ENCODE peak calls at places on chromosome 1, in six cellular contexts. O is small intestine, A is AG10803, N is G401, J is amniotic epithelial cell, Z is amniotic stem cell. R is an unnamed sample.

GRCh38 chr1:29893036-29893723 is 656.9 kb downstream of the PTPRU start:
- DNase-seq in Z (no peak), A (no peak), O (no peak), J (no peak), N (no peak), R (no peak)

GRCh38 chr1:97340951-97341350 is 579.9 kb downstream of the DPYD start:
- DNase-seq in N (no peak), Z (no peak), O (no peak), J (peak; percentile 89), A (peak; percentile 84), R (peak; percentile 59)

GRCh38 chr1:97499667-97500066 is 421.2 kb downstream of the DPYD start:
- DNase-seq in N (no peak), Z (no peak), A (no peak), O (no peak), J (peak; percentile 46), R (no peak)

GRCh38 chr1:24751833-24752232 is 6.6 kb downstream of the CLIC4 start:
- DNase-seq in Z (no peak), N (no peak), J (no peak), O (no peak), A (peak; percentile 34), R (no peak)

GRCh38 chr1:942864-943533 is 16.1 kb downstream of the NOC2L start:
- DNase-seq in N (no peak), Z (no peak), A (no peak), J (peak; percentile 77), O (no peak), R (no peak)

GRCh38 chr1:248881261-248881660 is 22.4 kb upstream of the ZNF692 start:
- DNase-seq in N (no peak), Z (no peak), J (no peak), O (no peak), A (no peak), R (no peak)

GRCh38 chr1:182604128-182604834 is at the start of gene RGS16:
- DNase-seq in A (peak; percentile 69), Z (peak; percentile 60), O (peak; percentile 91), J (peak; percentile 56), N (peak; percentile 85), R (peak; percentile 97)

GRCh38 chr1:100415217-100415778 is 63.0 kb downstream of the CDC14A start:
- DNase-seq in Z (no peak), J (no peak), N (no peak), A (no peak), O (peak; percentile 20), R (no peak)

GRCh38 chr1:235270625-235271024 is 57.4 kb downstream of the ARID4B start:
- DNase-seq in O (no peak), Z (no peak), A (peak; percentile 42), J (peak; percentile 35), N (no peak), R (peak; percentile 48)

GRCh38 chr1:89607156-89607555 is 25.8 kb upstream of the LRRC8C start:
- DNase-seq in O (no peak), Z (no peak), A (no peak), N (no peak), J (no peak), R (no peak)

GRCh38 chr1:244046907-244047738 is 4.0 kb upstream of the ZBTB18 start:
- DNase-seq in J (peak; percentile 47), Z (no peak), A (no peak), O (peak; percentile 78), N (peak; percentile 18), R (no peak)

GRCh38 chr1:36557041-36558000 is 74.6 kb upstream of the CSF3R start:
- DNase-seq in Z (no peak), J (no peak), O (no peak), N (no peak), A (no peak), R (no peak)

GRCh38 chr1:232891116-232891515 is 59.3 kb upstream of the NTPCR start:
- DNase-seq in Z (peak; percentile 55), N (no peak), O (no peak), A (peak; percentile 94), J (peak; percentile 97), R (peak; percentile 73)

GRCh38 chr1:39387452-39387851 is 104.0 kb upstream of the BMP8A start:
- DNase-seq in J (peak; percentile 89), O (peak; percentile 56), A (peak; percentile 92), N (no peak), Z (peak; percentile 79), R (peak; percentile 74)

GRCh38 chr1:209412036-209412435 is 171.5 kb upstream of the CAMK1G start:
- DNase-seq in A (peak; percentile 67), Z (no peak), J (peak; percentile 74), O (no peak), N (peak; percentile 53), R (peak; percentile 65)

GRCh38 chr1:243968413-243968812 is 82.7 kb upstream of the ZBTB18 start:
- DNase-seq in N (no peak), A (peak; percentile 36), O (no peak), J (peak; percentile 3), Z (no peak), R (peak; percentile 43)

GRCh38 chr1:235075955-235076308 is 52.7 kb downstream of the TOMM20 start:
- DNase-seq in Z (no peak), O (no peak), A (no peak), N (no peak), J (no peak), R (no peak)

GRCh38 chr1:117758444-117759316 is 152.8 kb downstream of the TENT5C start:
- DNase-seq in O (peak; percentile 78), Z (peak; percentile 73), A (peak; percentile 78), J (peak; percentile 80), N (peak; percentile 90), R (peak; percentile 89)

GRCh38 chr1:29124366-29125236 is 898 bp upstream of the TMEM200B start:
- DNase-seq in N (peak; percentile 17), J (peak; percentile 69), O (no peak), A (peak; percentile 77), Z (peak; percentile 80), R (peak; percentile 96)

GRCh38 chr1:179440971-179441370 is 75.2 kb downstream of the AXDND1 start:
- DNase-seq in Z (no peak), A (no peak), N (no peak), O (peak; percentile 91), J (no peak), R (no peak)

GRCh38 chr1:59605761-59606160 is 209.0 kb upstream of the HOOK1 start:
- DNase-seq in J (peak; percentile 28), Z (no peak), O (no peak), N (no peak), A (peak; percentile 27), R (no peak)

GRCh38 chr1:32266926-32267645 is 16.0 kb downstream of the LCK start:
- DNase-seq in N (no peak), J (peak; percentile 71), Z (no peak), O (no peak), A (peak; percentile 66), R (no peak)

GRCh38 chr1:232769718-232770117 is 35.5 kb upstream of the MAP10 start:
- DNase-seq in O (no peak), A (peak; percentile 57), Z (no peak), N (no peak), J (no peak), R (no peak)

GRCh38 chr1:186139115-186139514 is 235.9 kb downstream of the TPR start:
- DNase-seq in A (no peak), J (no peak), O (no peak), Z (no peak), N (no peak), R (no peak)

GRCh38 chr1:80534606-80535360 is 1266.0 kb upstream of the ADGRL2 start:
- DNase-seq in N (no peak), Z (no peak), A (no peak), J (no peak), O (no peak), R (no peak)

GRCh38 chr1:27574871-27575831 is 28.8 kb downstream of the AHDC1 start:
- DNase-seq in A (peak; percentile 87), O (peak; percentile 42), N (no peak), Z (peak; percentile 63), J (peak; percentile 74), R (peak; percentile 93)

GRCh38 chr1:91621907-91622306 is 121.3 kb downstream of the CDC7 start:
- DNase-seq in N (no peak), A (no peak), Z (no peak), J (no peak), O (no peak), R (no peak)

GRCh38 chr1:21072721-21073120 is 104.0 kb downstream of the EIF4G3 start:
- DNase-seq in J (peak; percentile 72), O (no peak), A (peak; percentile 71), Z (no peak), N (no peak), R (peak; percentile 48)

GRCh38 chr1:164604541-164604940 is 45.6 kb downstream of the PBX1 start:
- DNase-seq in O (no peak), A (peak; percentile 61), J (peak; percentile 76), Z (no peak), N (no peak), R (peak; percentile 54)

GRCh38 chr1:240803151-240803550 is 191.2 kb upstream of the GREM2 start:
- DNase-seq in Z (peak; percentile 21), J (peak; percentile 51), A (peak; percentile 36), O (peak; percentile 30), N (no peak), R (peak; percentile 34)

GRCh38 chr1:18290740-18291412 is 183.3 kb downstream of the IGSF21 start:
- DNase-seq in Z (no peak), O (no peak), A (no peak), N (no peak), J (no peak), R (no peak)

GRCh38 chr1:87113313-87113712 is 198.9 kb downstream of the HS2ST1 start:
- DNase-seq in N (no peak), J (peak; percentile 94), Z (no peak), O (no peak), A (peak; percentile 98), R (peak; percentile 69)

R was measured in GM03348.